ENCODE peak calls at places on chromosomes 12 and 14, in seven cellular contexts. U is HepG2, G is K562, T is HCT116, X is GM12878, I is SK-N-SH, V is H1. Z is an unnamed sample.

GRCh38 chr12:3598896-3599295 is 107.9 kb downstream of the PRMT8 start:
- DNase-seq in I (no peak), U (no peak), T (no peak), G (no peak), X (no peak), V (no peak), Z (no peak)

GRCh38 chr12:52443966-52444365 is 8.0 kb downstream of the KRT6B start:
- DNase-seq in G (no peak), T (no peak), X (no peak), V (no peak), I (no peak), U (no peak), Z (no peak)

GRCh38 chr14:96783306-96784224 is 13.6 kb upstream of the VRK1 start:
- DNase-seq in X (no peak), I (no peak), T (no peak), G (no peak), V (no peak), U (no peak), Z (no peak)

GRCh38 chr12:55850893-55851292 is 8.2 kb upstream of the MMP19 start:
- DNase-seq in V (no peak), X (no peak), G (no peak), I (no peak), T (no peak), U (no peak), Z (peak; percentile 23)

GRCh38 chr14:77562681-77563080 is 53.8 kb downstream of the SPTLC2 start:
- DNase-seq in G (no peak), T (no peak), U (no peak), V (no peak), X (no peak), I (no peak), Z (no peak)

GRCh38 chr14:47490353-47490752 is 185.1 kb downstream of the MDGA2 start:
- DNase-seq in T (no peak), X (no peak), V (no peak), G (no peak), I (no peak), U (no peak), Z (no peak)

GRCh38 chr12:105846331-105846730 is 292.4 kb downstream of the NUAK1 start:
- DNase-seq in I (no peak), G (no peak), V (no peak), X (no peak), T (no peak), U (no peak), Z (no peak)

GRCh38 chr14:97077253-97077653 is 280.1 kb downstream of the VRK1 start:
- DNase-seq in V (no peak), T (peak; percentile 61), U (no peak), I (peak; percentile 37), X (peak; percentile 30), G (peak; percentile 37), Z (no peak)

GRCh38 chr12:82970614-82971013 is 283.9 kb downstream of the TMTC2 start:
- DNase-seq in T (no peak), G (no peak), I (no peak), X (no peak), V (no peak), U (no peak), Z (no peak)

GRCh38 chr14:105422695-105423487 is 3.3 kb downstream of the MTA1 start:
- DNase-seq in I (peak; percentile 90), T (no peak), U (no peak), X (no peak), V (no peak), G (no peak), Z (no peak)

GRCh38 chr14:72631401-72631800 is 262.5 kb downstream of the DPF3 start:
- DNase-seq in V (no peak), I (no peak), X (no peak), T (no peak), U (no peak), G (no peak), Z (no peak)

GRCh38 chr12:127509066-127509778 is 757.7 kb upstream of the TMEM132C start:
- DNase-seq in T (no peak), U (no peak), X (no peak), V (no peak), I (no peak), G (no peak), Z (no peak)

GRCh38 chr12:108193922-108194321 is 64.8 kb downstream of the WSCD2 start:
- DNase-seq in X (no peak), U (peak; percentile 9), I (peak; percentile 69), G (peak; percentile 69), T (peak; percentile 2), V (no peak), Z (no peak)

GRCh38 chr14:90272523-90272922 is 16.2 kb downstream of the PSMC1 start:
- DNase-seq in U (no peak), G (no peak), V (no peak), T (no peak), I (no peak), X (no peak), Z (no peak)

GRCh38 chr14:59281613-59282012 is 93.1 kb downstream of the DAAM1 start:
- DNase-seq in G (no peak), I (no peak), T (no peak), X (no peak), U (no peak), V (no peak), Z (no peak)

GRCh38 chr14:21723431-21724045 is 49.9 kb upstream of the OR4E1 start:
- DNase-seq in I (peak; percentile 22), X (no peak), U (peak; percentile 60), T (peak; percentile 32), G (peak; percentile 10), V (peak; percentile 47), Z (peak; percentile 46)

GRCh38 chr12:12081836-12082497 is 11.2 kb downstream of the BCL2L14 start:
- DNase-seq in V (no peak), I (peak; percentile 67), U (peak; percentile 70), G (peak; percentile 32), T (peak; percentile 29), X (peak; percentile 39), Z (no peak)

GRCh38 chr12:123237646-123238329 is 4.6 kb downstream of the MTRFR start:
- DNase-seq in X (peak; percentile 62), V (no peak), I (peak; percentile 57), T (peak; percentile 54), U (peak; percentile 34), G (peak; percentile 43), Z (no peak)

GRCh38 chr14:73457050-73457934 is 1.1 kb downstream of the NUMB start:
- DNase-seq in U (no peak), T (no peak), I (peak; percentile 41), G (peak; percentile 4), V (no peak), X (no peak), Z (no peak)

GRCh38 chr12:104494137-104494815 is 37.5 kb downstream of the CHST11 start:
- DNase-seq in T (no peak), X (peak; percentile 57), I (no peak), U (no peak), V (no peak), G (peak; percentile 50), Z (no peak)

GRCh38 chr12:118102070-118102469 is 1.7 kb downstream of the VSIG10 start:
- DNase-seq in X (no peak), T (peak; percentile 46), U (peak; percentile 39), G (no peak), I (no peak), V (no peak), Z (no peak)
- H3K9ac ChIP-seq in X (no peak overlapping the region), T (peak overlapping the region; percentile 82), U (no peak overlapping the region), G (no peak overlapping the region), I (no peak overlapping the region), V (no peak overlapping the region), Z (no peak overlapping the region)

DNA sequence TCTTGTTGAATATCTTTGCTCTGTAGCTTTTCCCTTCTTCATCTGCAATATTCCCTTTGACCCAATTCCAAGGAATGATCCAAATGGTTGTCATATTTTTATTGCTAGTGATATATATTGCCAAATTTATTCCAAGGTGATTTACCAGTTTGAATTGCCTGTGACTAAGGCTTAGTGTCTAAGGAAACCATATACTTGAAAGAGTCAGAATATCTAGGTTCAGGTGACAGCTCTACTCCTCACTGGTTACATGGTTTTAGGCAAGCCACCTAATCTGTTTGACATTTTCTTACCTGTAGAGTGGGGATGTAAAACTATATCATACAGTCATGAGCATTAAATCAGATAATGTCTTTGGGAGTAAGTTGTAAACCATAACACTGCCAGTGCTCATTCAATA is 473.8 kb downstream of the NPAS3 start:
- DNase-seq in T (no peak), I (no peak), G (no peak), X (no peak), V (no peak), U (no peak), Z (no peak)
- H3K36me3 ChIP-seq in T (no peaks in the 10 kb centered on the region), I (no peaks in the 10 kb centered on the region), G (no peaks in the 10 kb centered on the region), X (no peaks in the 10 kb centered on the region), V (no peaks in the 10 kb centered on the region), U (no peaks in the 10 kb centered on the region), Z (no peaks in the 10 kb centered on the region)

DNA sequence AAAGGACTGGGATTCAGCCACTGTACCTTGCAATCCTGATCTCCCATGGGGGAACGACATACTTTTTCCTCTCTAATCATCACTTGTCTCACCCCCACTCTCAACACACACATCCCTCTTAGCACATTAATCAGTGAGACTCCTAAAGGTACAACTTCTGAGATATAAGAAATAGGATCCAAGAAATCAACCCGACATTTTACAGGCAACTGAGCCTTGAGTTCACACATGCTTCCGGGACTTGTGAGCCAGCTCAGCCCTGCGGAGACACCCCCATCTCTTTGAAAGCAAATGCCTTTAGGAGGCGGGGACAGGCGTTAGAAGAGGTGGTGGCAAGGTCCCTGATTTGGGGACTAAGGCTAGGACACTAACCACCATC is 1.3 kb downstream of the MAP3K9 start:
- DNase-seq in V (no peak), U (peak; percentile 47), T (peak; percentile 59), I (peak; percentile 54), G (no peak), X (no peak), Z (no peak)
- TF ChIP-seq YY1 in V (no peak), U (no peak), T (peak; percentile 34), I (no peak), G (no peak), X (peak; percentile 32), Z (no peak)

DNA sequence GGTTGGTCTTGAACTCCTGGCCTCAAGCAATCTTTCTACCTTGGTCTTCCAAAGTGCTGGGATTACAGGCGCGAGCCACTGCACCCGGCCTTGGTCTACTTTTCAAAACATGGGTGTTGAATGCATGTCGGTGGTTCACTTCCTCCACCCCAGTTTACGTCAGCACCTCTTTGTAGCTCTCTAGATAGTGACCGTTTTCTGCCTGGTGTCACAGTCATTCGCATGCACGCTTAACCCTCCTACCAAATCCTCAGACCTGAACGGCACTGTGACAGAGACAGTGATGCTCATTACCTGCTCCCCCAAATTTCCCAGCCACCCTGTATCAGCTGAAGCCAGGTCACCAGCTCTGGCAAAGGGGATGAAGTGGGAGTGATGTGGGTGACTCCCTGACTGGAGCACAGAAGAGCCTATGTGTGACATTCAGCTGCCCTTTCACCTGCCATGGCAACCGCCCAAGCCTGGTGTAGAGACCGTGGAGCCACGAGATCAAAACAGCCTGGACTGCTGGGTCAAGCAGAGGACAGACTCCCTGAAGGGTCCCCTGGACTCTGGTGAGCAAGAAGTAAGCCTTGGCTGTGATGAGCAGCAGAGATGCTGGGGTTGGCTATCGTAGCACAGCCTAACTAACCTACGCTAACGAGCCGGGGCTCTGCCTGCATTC is 66.2 kb upstream of the GPR68 start:
- DNase-seq in G (no peak), V (no peak), I (no peak), X (no peak), U (no peak), T (no peak), Z (no peak)
- H3K9ac ChIP-seq in G (no peak overlapping the region), V (no peak overlapping the region), I (no peak overlapping the region), X (no peak overlapping the region), U (no peak overlapping the region), T (no peak overlapping the region), Z (no peak overlapping the region)